ENCODE peak calls at places on chromosomes 7 and 10, in eight cellular contexts. Y, C, J, Z, S, W, Q and R are unnamed samples. For H3K4me1, the result is how much of the 10 kb centered on the place peaks cover.

GRCh38 chr10:47024046-47024322 is 112.8 kb downstream of the PTPN20 start:
- DNase-seq in J (no peak), Z (no peak), C (no peak), S (no peak), W (no peak), Y (no peak), Q (no peak), R (no peak)

GRCh38 chr10:124129471-124129870 is 36.1 kb upstream of the CHST15 start:
- DNase-seq in Q (no peak), S (no peak), Y (no peak), W (no peak), J (no peak), Z (no peak), C (no peak), R (no peak)

GRCh38 chr10:14554091-14554842 is 220.4 kb downstream of the FAM107B start:
- DNase-seq in C (no peak), J (no peak), Y (peak), Q (no peak), Z (peak), S (no peak), W (no peak), R (no peak)

GRCh38 chr10:12389154-12389734 is 39.9 kb downstream of the CAMK1D start:
- DNase-seq in Z (no peak), J (no peak), C (no peak), Y (no peak), Q (no peak), W (no peak), S (peak), R (no peak)

GRCh38 chr7:112500619-112501018 is 19.8 kb downstream of the LSMEM1 start:
- DNase-seq in Y (no peak), C (no peak), S (no peak), Q (no peak), W (peak), J (peak), Z (no peak), R (no peak)

GRCh38 chr7:141097430-141097829 is 23.6 kb downstream of the TMEM178B start:
- DNase-seq in W (peak), S (no peak), Y (peak), C (no peak), J (peak), Z (no peak), Q (no peak), R (no peak)

GRCh38 chr10:55628260-55628701 is 732.8 kb downstream of the ZWINT start:
- DNase-seq in Z (no peak), C (peak), S (no peak), Q (no peak), Y (peak), W (peak), J (no peak), R (no peak)

GRCh38 chr10:47379445-47379785 is 4.7 kb downstream of the ZNF488 start:
- DNase-seq in S (no peak), Q (no peak), Z (no peak), J (no peak), C (no peak), Y (no peak), W (no peak), R (no peak)

GRCh38 chr7:150412016-150412415 is 32.9 kb downstream of the ZNF775 start:
- DNase-seq in Q (no peak), Y (no peak), S (no peak), C (no peak), W (no peak), Z (no peak), J (no peak), R (no peak)

GRCh38 chr10:59037506-59037905 is 138.9 kb upstream of the PHYHIPL start:
- DNase-seq in S (no peak), W (no peak), Y (no peak), Q (no peak), J (no peak), C (no peak), Z (no peak), R (no peak)

DNA sequence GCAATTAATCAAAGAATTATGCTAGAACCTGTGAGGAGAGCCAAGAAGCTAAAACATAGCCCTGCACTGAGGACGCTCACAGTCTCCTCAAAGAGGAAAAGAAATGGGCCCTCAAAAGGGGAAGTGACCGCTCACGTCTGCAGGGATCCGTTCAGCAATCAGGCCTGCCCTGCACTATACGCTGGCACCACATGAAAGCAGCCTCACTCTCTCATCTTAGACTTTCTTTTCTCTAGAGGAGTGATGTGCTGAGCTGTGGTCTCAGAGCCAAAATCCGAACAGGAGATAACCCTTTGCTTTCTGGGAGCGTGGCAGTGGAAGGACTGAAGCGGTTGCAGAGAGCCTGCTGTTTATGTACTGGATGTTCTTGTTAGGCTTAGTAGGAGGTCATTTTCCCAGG is 6.3 kb upstream of the IL2RA start:
- DNase-seq in Q (no peak), Z (no peak), W (no peak), C (no peak), J (no peak), Y (no peak), S (no peak), R (no peak)
- H3K4me3 ChIP-seq in Q (peak), Z (no peak), W (no peak), C (no peak), J (no peak), Y (no peak), S (no peak), R (no peak)

GRCh38 chr7:134730359-134730758 is 49.1 kb upstream of the CALD1 start:
- DNase-seq in Q (no peak), J (peak), W (peak), Z (no peak), C (no peak), Y (no peak), S (no peak), R (no peak)

GRCh38 chr7:134729895-134730294 is 49.5 kb upstream of the CALD1 start:
- DNase-seq in W (no peak), Y (no peak), J (no peak), Q (no peak), Z (no peak), S (no peak), C (no peak), R (no peak)

GRCh38 chr7:134736381-134736780 is 43.1 kb upstream of the CALD1 start:
- DNase-seq in W (no peak), S (no peak), Y (no peak), Z (no peak), Q (no peak), C (no peak), J (no peak), R (no peak)

GRCh38 chr7:134731616-134732015 is 47.8 kb upstream of the CALD1 start:
- DNase-seq in C (no peak), Q (no peak), S (no peak), Y (no peak), Z (no peak), W (no peak), J (no peak), R (no peak)

GRCh38 chr7:134732739-134733138 is 46.7 kb upstream of the CALD1 start:
- DNase-seq in C (no peak), Y (no peak), J (no peak), W (no peak), S (no peak), Q (no peak), Z (no peak), R (no peak)
- H3K27ac ChIP-seq in C (no peak), Y (no peak), J (no peak), W (no peak), S (no peak), Q (no peak), Z (no peak), R (no peak)

GRCh38 chr7:76065016-76065612 is 17.2 kb downstream of the MDH2 start:
- DNase-seq in W (no peak), S (no peak), C (peak), Z (no peak), J (no peak), Q (no peak), Y (no peak), R (no peak)
- H3K4me1 ChIP-seq in W (under half), S (under half), C (under half), Z (under half), J (under half), Q (under half), Y (under half), R (under half)

GRCh38 chr7:107473975-107474598 is 4.2 kb downstream of the GPR22 start:
- DNase-seq in Z (no peak), C (no peak), S (no peak), Q (no peak), Y (no peak), W (no peak), J (no peak), R (no peak)
- H3K4me3 ChIP-seq in Z (no peak), C (no peak), S (no peak), Q (no peak), Y (no peak), W (no peak), J (no peak), R (no peak)

GRCh38 chr10:73517166-73517888 is 21.5 kb upstream of the PPP3CB start:
- DNase-seq in S (no peak), W (no peak), Q (no peak), Y (no peak), J (no peak), Z (no peak), C (no peak), R (no peak)
- H3K27ac ChIP-seq in S (no peak), W (no peak), Q (no peak), Y (no peak), J (no peak), Z (no peak), C (no peak), R (no peak)